ENCODE peak calls at places on chromosomes 16 and 17, in four cellular contexts. Z is Right ventricle myocardium superior, L is T-helper 22 cell, R is hepatic stellate cell. V is an unnamed sample.

GRCh38 chr17:82358467-82359350 is at the start of gene TEX19:
- DNase-seq in Z (no peak), L (no peak), R (no peak), V (no peak)

GRCh38 chr17:55062921-55063320 is 94.4 kb downstream of the STXBP4 start:
- DNase-seq in Z (no peak), L (no peak), R (no peak), V (no peak)

GRCh38 chr16:85623997-85624601 is 11.0 kb downstream of the GSE1 start:
- DNase-seq in Z (no peak), L (no peak), R (no peak), V (no peak)

GRCh38 chr17:65457183-65457582 is 104.3 kb downstream of the AXIN2 start:
- DNase-seq in Z (no peak), L (no peak), R (no peak), V (no peak)

GRCh38 chr16:24993722-24994686 is 21.2 kb downstream of the ARHGAP17 start:
- DNase-seq in R (peak), Z (no peak), L (no peak), V (no peak)

GRCh38 chr16:64826374-64826773 is 295.5 kb downstream of the CDH11 start:
- DNase-seq in R (no peak), Z (no peak), L (no peak), V (no peak)

GRCh38 chr17:30433514-30433913 is 43.7 kb upstream of the GOSR1 start:
- DNase-seq in R (peak), L (no peak), Z (no peak), V (no peak)

GRCh38 chr16:13885700-13886099 is 34.3 kb upstream of the ERCC4 start:
- DNase-seq in L (no peak), Z (no peak), R (no peak), V (no peak)

GRCh38 chr16:24929409-24929808 is 83.6 kb downstream of the SLC5A11 start:
- DNase-seq in Z (no peak), L (no peak), R (no peak), V (no peak)

V was measured in heart left ventricle.